ENCODE peak calls at places on chromosomes 2 and 18, in eight cellular contexts. U, I, Y, S, G, X, E and L are unnamed samples.
A peak's percentile ranks its signal among the peaks of the same experiment; 100 is the strongest.

GRCh38 chr2:11370377-11371098 is 26.1 kb upstream of the ROCK2 start:
- DNase-seq in U (no peak), I (peak; percentile 67), Y (no peak), S (no peak), G (no peak), X (peak; percentile 74), E (peak; percentile 89), L (no peak)

GRCh38 chr2:101435011-101435862 is 39.7 kb downstream of the RFX8 start:
- DNase-seq in U (peak; percentile 44), I (no peak), Y (peak; percentile 77), S (no peak), G (no peak), X (no peak), E (no peak), L (no peak)

GRCh38 chr2:19362652-19363473 is 4.4 kb upstream of the OSR1 start:
- DNase-seq in U (peak; percentile 82), I (peak; percentile 78), Y (peak; percentile 71), S (peak; percentile 34), G (no peak), X (peak; percentile 80), E (peak; percentile 84), L (peak; percentile 84)

GRCh38 chr2:86577817-86578456 is 14.7 kb upstream of the CHMP3 start:
- DNase-seq in U (no peak), I (no peak), Y (no peak), S (no peak), G (no peak), X (no peak), E (no peak), L (no peak)

GRCh38 chr18:43170586-43170985 is 55.1 kb upstream of the RIT2 start:
- DNase-seq in U (no peak), I (no peak), Y (no peak), S (no peak), G (no peak), X (no peak), E (no peak), L (no peak)

GRCh38 chr18:79872852-79873444 is 75.2 kb downstream of the KCNG2 start:
- DNase-seq in U (peak; percentile 9), I (no peak), Y (no peak), S (no peak), G (no peak), X (no peak), E (no peak), L (peak; percentile 60)

GRCh38 chr2:138601438-138602165 is 100.0 kb downstream of the SPOPL start:
- DNase-seq in U (no peak), I (no peak), Y (peak; percentile 21), S (no peak), G (no peak), X (no peak), E (no peak), L (no peak)

GRCh38 chr2:160928854-160929301 is 231.3 kb upstream of the TANK start:
- DNase-seq in U (no peak), I (no peak), Y (peak; percentile 80), S (no peak), G (no peak), X (no peak), E (no peak), L (no peak)

GRCh38 chr18:58303363-58303762 is 259.3 kb downstream of the NEDD4L start:
- DNase-seq in U (no peak), I (no peak), Y (no peak), S (no peak), G (no peak), X (no peak), E (no peak), L (no peak)

GRCh38 chr2:181715033-181715630 is 34.8 kb upstream of the NEUROD1 start:
- DNase-seq in U (peak; percentile 50), I (peak; percentile 52), Y (peak; percentile 65), S (peak; percentile 62), G (peak; percentile 67), X (peak; percentile 83), E (peak; percentile 60), L (no peak)

GRCh38 chr2:37721219-37721600 is 49.8 kb upstream of the CDC42EP3 start:
- DNase-seq in U (no peak), I (no peak), Y (peak; percentile 23), S (no peak), G (no peak), X (no peak), E (no peak), L (no peak)

GRCh38 chr2:189534854-189535253 is 45.7 kb downstream of the SLC40A1 start:
- DNase-seq in U (no peak), I (no peak), Y (peak; percentile 66), S (no peak), G (no peak), X (no peak), E (no peak), L (no peak)

GRCh38 chr18:22233271-22233670 is 63.9 kb downstream of the GATA6 start:
- DNase-seq in U (no peak), I (no peak), Y (no peak), S (no peak), G (no peak), X (no peak), E (peak; percentile 68), L (no peak)

GRCh38 chr2:98730851-98731708 is at the start of gene MGAT4A:
- DNase-seq in U (peak; percentile 92), I (peak; percentile 89), Y (peak; percentile 23), S (peak; percentile 78), G (peak; percentile 72), X (peak; percentile 85), E (peak; percentile 88), L (peak; percentile 92)

GRCh38 chr18:36350839-36351474 is 53.4 kb downstream of the FHOD3 start:
- DNase-seq in U (no peak), I (no peak), Y (no peak), S (no peak), G (no peak), X (no peak), E (no peak), L (no peak)

GRCh38 chr2:76080154-76080553 is 369.4 kb upstream of the GCFC2 start:
- DNase-seq in U (no peak), I (no peak), Y (no peak), S (no peak), G (no peak), X (no peak), E (no peak), L (no peak)

GRCh38 chr2:192578780-192579179 is 384.0 kb upstream of the TMEFF2 start:
- DNase-seq in U (no peak), I (no peak), Y (no peak), S (no peak), G (no peak), X (no peak), E (no peak), L (no peak)

GRCh38 chr2:128442053-128442751 is 123.5 kb upstream of the HS6ST1 start:
- DNase-seq in U (peak; percentile 61), I (peak; percentile 77), Y (no peak), S (no peak), G (no peak), X (peak; percentile 49), E (peak; percentile 62), L (no peak)

GRCh38 chr2:119264781-119265692 is 41.4 kb downstream of the STEAP3 start:
- DNase-seq in U (peak; percentile 55), I (no peak), Y (peak; percentile 31), S (peak; percentile 21), G (no peak), X (peak; percentile 56), E (peak; percentile 50), L (peak; percentile 68)

GRCh38 chr2:227615906-227616305 is 1.3 kb upstream of the SCYGR3 start:
- DNase-seq in U (no peak), I (no peak), Y (no peak), S (no peak), G (no peak), X (no peak), E (no peak), L (no peak)

GRCh38 chr2:203873921-203874631 is 6.5 kb downstream of the CTLA4 start:
- DNase-seq in U (no peak), I (no peak), Y (no peak), S (no peak), G (no peak), X (peak; percentile 64), E (no peak), L (no peak)

GRCh38 chr2:176817061-176817565 is 395.5 kb upstream of the HNRNPA3 start:
- DNase-seq in U (no peak), I (no peak), Y (no peak), S (peak; percentile 3), G (no peak), X (no peak), E (no peak), L (no peak)

GRCh38 chr18:9653390-9653789 is 39.0 kb upstream of the PPP4R1 start:
- DNase-seq in U (peak; percentile 45), I (no peak), Y (no peak), S (no peak), G (no peak), X (peak; percentile 75), E (no peak), L (peak; percentile 74)

GRCh38 chr18:47832348-47832747 is 98.1 kb downstream of the SMAD2 start:
- DNase-seq in U (no peak), I (no peak), Y (peak; percentile 45), S (no peak), G (no peak), X (no peak), E (no peak), L (no peak)

GRCh38 chr2:46161921-46162320 is 135.3 kb upstream of the EPAS1 start:
- DNase-seq in U (no peak), I (no peak), Y (no peak), S (no peak), G (no peak), X (no peak), E (no peak), L (no peak)